ENCODE peak calls at places on chromosomes 4 and X, in eight cellular contexts. T, Q, O, Y, Z, A, R and H are unnamed samples. For H3K4me1, the result is how much of the 10 kb centered on the place peaks cover.

GRCh38 chr4:69591374-69591773 is 48.1 kb downstream of the UGT2A2 start:
- DNase-seq in Q (no peak), T (no peak), O (no peak), Z (no peak), A (no peak), Y (no peak), R (no peak), H (no peak)

GRCh38 chrX:104432321-104432720 is 133.7 kb upstream of the IL1RAPL2 start:
- DNase-seq in O (no peak), Z (no peak), Q (no peak), A (no peak), R (no peak), Y (no peak), T (peak), H (no peak)

GRCh38 chr4:121156822-121157769 is 7.0 kb downstream of the TNIP3 start:
- DNase-seq in Y (peak), Z (peak), T (peak), Q (peak), R (peak), A (peak), O (peak), H (peak)

GRCh38 chrX:102727761-102728160 is 7.2 kb downstream of the GPRASP3 start:
- DNase-seq in O (no peak), Y (no peak), Q (no peak), Z (no peak), R (no peak), A (no peak), T (no peak), H (no peak)

GRCh38 chr4:83112239-83112638 is 2.3 kb downstream of the PLAC8 start:
- DNase-seq in Z (no peak), Y (no peak), A (no peak), R (no peak), T (no peak), Q (no peak), O (no peak), H (no peak)

GRCh38 chr4:128757712-128758111 is 51.8 kb upstream of the JADE1 start:
- DNase-seq in R (no peak), O (peak), A (peak), Y (no peak), T (no peak), Z (peak), Q (peak), H (peak)

GRCh38 chr4:96652158-96652557 is 812.3 kb downstream of the PDHA2 start:
- DNase-seq in R (no peak), Z (no peak), O (no peak), Q (no peak), T (peak), A (no peak), Y (no peak), H (no peak)

GRCh38 chr4:28822163-28822562 is 1898.0 kb upstream of the PCDH7 start:
- DNase-seq in Z (peak), T (no peak), A (no peak), O (no peak), R (no peak), Y (no peak), Q (no peak), H (no peak)

DNA sequence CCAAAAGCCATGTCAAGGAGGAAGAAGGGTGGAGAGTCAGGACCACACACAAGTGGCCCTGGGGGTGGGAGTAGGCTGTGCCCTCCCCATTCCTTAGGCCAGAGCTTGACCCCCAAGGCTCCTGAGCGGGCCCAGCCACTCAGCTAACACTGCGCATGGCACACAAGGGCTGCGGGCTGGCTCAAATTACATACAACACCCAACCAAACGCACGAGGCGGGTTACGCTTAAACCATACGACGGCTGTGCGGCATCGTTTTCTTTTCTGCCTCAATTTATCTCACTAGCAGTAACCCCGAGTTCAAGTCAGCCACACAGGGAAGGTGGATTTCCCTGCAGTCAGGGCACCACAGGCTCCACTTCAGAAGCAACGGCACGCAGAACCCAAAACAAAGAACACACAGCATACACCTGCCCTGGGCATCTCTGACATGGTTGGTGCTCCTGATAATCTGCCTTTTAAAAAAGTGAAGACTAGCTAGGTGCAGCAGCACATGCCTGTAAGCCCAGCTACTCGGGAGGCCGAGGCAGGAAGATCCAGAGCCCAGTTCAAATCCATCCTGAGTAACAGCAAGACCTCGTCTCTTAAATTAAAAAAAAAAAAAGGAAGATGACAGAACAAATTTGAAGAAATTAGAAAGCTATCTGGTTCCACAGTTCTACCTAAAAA is 2.9 kb downstream of the GAK start:
- DNase-seq in Q (no peak), T (no peak), Z (no peak), R (no peak), O (peak), Y (peak), A (no peak), H (no peak)
- H3K4me1 ChIP-seq in Q (under half), T (under half), Z (under half), R (under half), O (under half), Y (under half), A (under half), H (half or more)

DNA sequence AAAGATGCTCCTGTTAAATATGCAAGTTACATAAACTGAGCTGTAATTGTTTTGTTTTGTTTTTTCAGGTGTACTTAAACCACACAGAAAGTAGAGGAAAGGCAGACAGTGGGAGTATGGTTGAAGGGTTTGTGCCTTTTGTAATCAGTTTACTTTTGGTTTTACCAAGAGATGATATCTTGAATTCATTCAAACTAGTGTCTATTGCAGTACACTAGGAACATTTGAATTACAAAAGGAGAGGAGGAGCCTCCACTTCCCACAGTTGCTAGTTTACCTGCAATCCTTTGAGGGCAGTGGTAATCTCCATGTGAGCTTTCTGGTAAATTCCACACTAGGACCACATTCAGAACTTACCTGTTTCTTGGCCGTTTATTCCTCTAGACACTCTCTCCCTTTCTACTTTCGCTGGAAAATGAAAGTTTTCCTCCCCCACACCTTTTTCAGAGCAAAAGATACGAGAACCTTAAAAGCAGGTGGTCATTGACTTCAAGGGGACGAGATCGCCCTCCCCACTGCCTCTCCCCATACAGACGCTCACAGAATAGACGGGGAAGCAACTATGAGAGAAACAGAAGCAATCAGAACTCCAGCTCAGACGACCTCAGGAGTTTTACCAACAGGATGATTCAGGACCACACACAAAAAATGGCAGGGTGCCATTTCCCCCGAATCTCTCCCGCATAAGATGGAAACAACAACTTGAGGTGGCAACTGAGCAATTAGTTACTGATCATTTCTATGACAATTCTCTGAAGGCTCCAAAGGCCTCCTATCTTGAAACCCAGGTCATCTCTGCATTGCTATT is 3.3 kb downstream of the RBM47 start:
- DNase-seq in R (no peak), O (no peak), Z (peak), T (peak), Q (no peak), Y (no peak), A (no peak), H (no peak)
- H3K4me1 ChIP-seq in R (under half), O (under half), Z (under half), T (half or more), Q (under half), Y (under half), A (under half), H (under half)

GRCh38 chr4:36325499-36325898 is 44.1 kb downstream of the DTHD1 start:
- DNase-seq in Z (no peak), O (no peak), Y (no peak), A (no peak), T (no peak), R (no peak), Q (no peak), H (no peak)

GRCh38 chr4:36323801-36324419 is 42.5 kb downstream of the DTHD1 start:
- DNase-seq in O (no peak), Z (no peak), A (no peak), R (no peak), Q (no peak), Y (no peak), T (no peak), H (no peak)

GRCh38 chr4:36325916-36326315 is 44.5 kb downstream of the DTHD1 start:
- DNase-seq in Z (no peak), Q (no peak), R (no peak), A (no peak), O (no peak), T (no peak), Y (no peak), H (no peak)

GRCh38 chr4:36326610-36327009 is 45.2 kb downstream of the DTHD1 start:
- DNase-seq in Y (no peak), R (no peak), T (no peak), A (no peak), O (no peak), Z (no peak), Q (no peak), H (no peak)

GRCh38 chr4:36324808-36325207 is 43.4 kb downstream of the DTHD1 start:
- DNase-seq in O (no peak), A (no peak), R (no peak), Z (no peak), T (no peak), Q (no peak), Y (no peak), H (no peak)
- H3K4me1 ChIP-seq in O (under half), A (under half), R (under half), Z (under half), T (under half), Q (under half), Y (under half), H (under half)

GRCh38 chrX:7596822-7597221 is 246.1 kb upstream of the VCX start:
- DNase-seq in R (no peak), Z (no peak), Y (no peak), Q (no peak), O (no peak), A (no peak), T (no peak), H (no peak)
- H3K4me1 ChIP-seq in R (under half), Z (under half), Y (under half), Q (under half), O (under half), A (under half), T (under half), H (under half)

GRCh38 chr4:147866532-147867271 is 134.8 kb downstream of the ARHGAP10 start:
- DNase-seq in O (peak), A (peak), R (peak), Y (peak), Q (peak), T (peak), Z (peak), H (peak)

GRCh38 chr4:147863111-147863747 is 131.3 kb downstream of the ARHGAP10 start:
- DNase-seq in Z (no peak), T (no peak), O (no peak), A (peak), R (no peak), Q (no peak), Y (peak), H (no peak)

GRCh38 chr4:147864591-147864990 is 132.7 kb downstream of the ARHGAP10 start:
- DNase-seq in Z (peak), R (no peak), Y (no peak), Q (no peak), A (peak), O (no peak), T (no peak), H (no peak)

GRCh38 chr4:147863808-147864472 is 132.1 kb downstream of the ARHGAP10 start:
- DNase-seq in Q (no peak), Z (peak), T (no peak), Y (no peak), A (peak), R (no peak), O (peak), H (no peak)

GRCh38 chr4:147865926-147866325 is 134.0 kb downstream of the ARHGAP10 start:
- DNase-seq in A (peak), O (no peak), T (no peak), Z (peak), Q (no peak), R (no peak), Y (no peak), H (no peak)
- H3K4me1 ChIP-seq in A (under half), O (under half), T (under half), Z (under half), Q (under half), R (under half), Y (under half), H (half or more)

GRCh38 chrX:129193357-129193756 is 329.9 kb downstream of the SMARCA1 start:
- DNase-seq in Z (no peak), Q (peak), Y (no peak), T (peak), A (no peak), R (no peak), O (peak), H (peak)
- H3K4me1 ChIP-seq in Z (under half), Q (under half), Y (under half), T (under half), A (under half), R (under half), O (under half), H (under half)